ENCODE peak calls at places on chromosomes 7 and 10, in eight cellular contexts. G is IMR-90; A is NCI-H1694 treated with DMSO at 0.1 percent for 48 hours; T is nucleus accumbens; S is activated CD8-positive, alpha-beta memory T cell treated with anti-CD3 and anti-CD28 coated beads for 48 hours; D is lower lobe of right lung; L is nephron progenitor cell; X is activated CD4-positive, alpha-beta T cell treated with anti-CD3 and anti-CD28 coated beads for 4 hours. N is an unnamed sample.

GRCh38 chr7:41832936-41833335 is 130.0 kb upstream of the INHBA start:
- DNase-seq in G (no peak), A (no peak), T (no peak), S (no peak), D (no peak), L (no peak), X (no peak), N (peak)

GRCh38 chr10:42999385-43000020 is 77.4 kb upstream of the RET start:
- DNase-seq in G (no peak), A (no peak), T (no peak), S (no peak), D (no peak), L (no peak), X (no peak), N (peak)

GRCh38 chr10:79239275-79239779 is 107.9 kb upstream of the PPIF start:
- DNase-seq in G (peak), A (no peak), T (peak), S (no peak), D (peak), L (peak), X (no peak), N (peak)

GRCh38 chr7:121544726-121545125 is 148.6 kb upstream of the FAM3C start:
- DNase-seq in G (peak), A (no peak), T (no peak), S (no peak), D (no peak), L (no peak), X (no peak), N (peak)

GRCh38 chr10:109922976-109923921 is at the start of gene XPNPEP1:
- DNase-seq in G (peak), A (peak), T (peak), S (peak), D (peak), L (peak), X (peak), N (peak)

GRCh38 chr10:95601116-95601719 is 40.0 kb upstream of the SORBS1 start:
- DNase-seq in G (peak), A (peak), T (peak), S (no peak), D (peak), L (peak), X (peak), N (peak)

GRCh38 chr7:76069238-76069638 is 21.3 kb downstream of the MDH2 start:
- DNase-seq in G (peak), A (no peak), T (peak), S (no peak), D (peak), L (no peak), X (no peak), N (peak)

GRCh38 chr7:36599645-36600313 is 124.5 kb downstream of the AOAH start:
- DNase-seq in G (no peak), A (no peak), T (no peak), S (no peak), D (no peak), L (no peak), X (no peak), N (no peak)

GRCh38 chr7:5429857-5430611 is 6.4 kb upstream of the TNRC18 start:
- DNase-seq in G (peak), A (peak), T (no peak), S (no peak), D (peak), L (peak), X (no peak), N (peak)